ENCODE peak calls at places on chromosome 12, in eight cellular contexts. One of them, this sample, is unnamed. For H3K79me2, the result is how much of the 10 kb centered on the place peaks cover.

GRCh38 chr12:92369643-92370042 is 224.0 kb upstream of the BTG1 start:
- DNase-seq in SK-N-SH: peak
- DNase-seq in HCT116: no peak
- DNase-seq in K562: no peak
- DNase-seq in HepG2: no peak
- DNase-seq in H1: no peak
- DNase-seq in GM12878: no peak
- DNase-seq in endothelial cell of umbilical vein: no peak
- DNase-seq in this sample: no peak

GRCh38 chr12:32312049-32312670 is 87.2 kb upstream of the FGD4 start:
- DNase-seq in SK-N-SH: peak
- DNase-seq in HCT116: peak
- DNase-seq in K562: peak
- DNase-seq in HepG2: peak
- DNase-seq in H1: no peak
- DNase-seq in GM12878: peak
- DNase-seq in endothelial cell of umbilical vein: peak
- DNase-seq in this sample: peak

GRCh38 chr12:130805635-130806034 is 33.4 kb downstream of the STX2 start:
- DNase-seq in SK-N-SH: no peak
- DNase-seq in HCT116: no peak
- DNase-seq in K562: no peak
- DNase-seq in HepG2: no peak
- DNase-seq in H1: no peak
- DNase-seq in GM12878: no peak
- DNase-seq in endothelial cell of umbilical vein: no peak
- DNase-seq in this sample: no peak

GRCh38 chr12:40207551-40207950 is 17.2 kb upstream of the LRRK2 start:
- DNase-seq in SK-N-SH: no peak
- DNase-seq in HCT116: no peak
- DNase-seq in K562: no peak
- DNase-seq in HepG2: no peak
- DNase-seq in H1: no peak
- DNase-seq in GM12878: no peak
- DNase-seq in endothelial cell of umbilical vein: no peak
- DNase-seq in this sample: no peak

GRCh38 chr12:110090266-110091135 is 33.7 kb upstream of the IFT81 start:
- DNase-seq in SK-N-SH: no peak
- DNase-seq in HCT116: no peak
- DNase-seq in K562: no peak
- DNase-seq in HepG2: no peak
- DNase-seq in H1: no peak
- DNase-seq in GM12878: no peak
- DNase-seq in endothelial cell of umbilical vein: no peak
- DNase-seq in this sample: no peak

GRCh38 chr12:81369175-81369574 is 291.3 kb downstream of the ACSS3 start:
- DNase-seq in SK-N-SH: no peak
- DNase-seq in HCT116: no peak
- DNase-seq in K562: no peak
- DNase-seq in HepG2: no peak
- DNase-seq in H1: no peak
- DNase-seq in GM12878: no peak
- DNase-seq in endothelial cell of umbilical vein: no peak
- DNase-seq in this sample: no peak

GRCh38 chr12:51864701-51865469 is 16.4 kb upstream of the FIGNL2 start:
- DNase-seq in SK-N-SH: peak
- DNase-seq in HCT116: no peak
- DNase-seq in K562: no peak
- DNase-seq in HepG2: no peak
- DNase-seq in H1: no peak
- DNase-seq in GM12878: no peak
- DNase-seq in endothelial cell of umbilical vein: no peak
- DNase-seq in this sample: peak

GRCh38 chr12:57795354-57795753 is 12.8 kb downstream of the TSFM start:
- DNase-seq in SK-N-SH: no peak
- DNase-seq in HCT116: no peak
- DNase-seq in K562: no peak
- DNase-seq in HepG2: no peak
- DNase-seq in H1: no peak
- DNase-seq in GM12878: no peak
- DNase-seq in endothelial cell of umbilical vein: no peak
- DNase-seq in this sample: no peak

GRCh38 chr12:3071107-3071506 is 6.1 kb upstream of the TSPAN9 start:
- DNase-seq in SK-N-SH: no peak
- DNase-seq in HCT116: no peak
- DNase-seq in K562: no peak
- DNase-seq in HepG2: peak
- DNase-seq in H1: no peak
- DNase-seq in GM12878: no peak
- DNase-seq in endothelial cell of umbilical vein: no peak
- DNase-seq in this sample: no peak

GRCh38 chr12:132686831-132687210 is 321 bp downstream of the POLE start:
- DNase-seq in SK-N-SH: peak
- DNase-seq in HCT116: no peak
- DNase-seq in K562: peak
- DNase-seq in HepG2: no peak
- DNase-seq in H1: no peak
- DNase-seq in GM12878: no peak
- DNase-seq in endothelial cell of umbilical vein: no peak
- DNase-seq in this sample: peak

GRCh38 chr12:98698603-98699463 is 53.7 kb downstream of the APAF1 start:
- DNase-seq in SK-N-SH: peak
- DNase-seq in HCT116: peak
- DNase-seq in K562: peak
- DNase-seq in HepG2: peak
- DNase-seq in H1: peak
- DNase-seq in GM12878: peak
- DNase-seq in endothelial cell of umbilical vein: peak
- DNase-seq in this sample: peak

GRCh38 chr12:2877959-2878732 is 1.1 kb downstream of the RHNO1 start:
- DNase-seq in SK-N-SH: no peak
- DNase-seq in HCT116: no peak
- DNase-seq in K562: no peak
- DNase-seq in HepG2: no peak
- DNase-seq in H1: no peak
- DNase-seq in GM12878: no peak
- DNase-seq in endothelial cell of umbilical vein: peak
- DNase-seq in this sample: no peak

GRCh38 chr12:79676579-79676978 is 14.2 kb downstream of the PAWR start:
- DNase-seq in SK-N-SH: no peak
- DNase-seq in HCT116: no peak
- DNase-seq in K562: no peak
- DNase-seq in HepG2: no peak
- DNase-seq in H1: no peak
- DNase-seq in GM12878: no peak
- DNase-seq in endothelial cell of umbilical vein: no peak
- DNase-seq in this sample: no peak

GRCh38 chr12:9928607-9929006 is 3.6 kb downstream of the CLEC2A start:
- DNase-seq in SK-N-SH: no peak
- DNase-seq in HCT116: no peak
- DNase-seq in K562: no peak
- DNase-seq in HepG2: no peak
- DNase-seq in H1: no peak
- DNase-seq in GM12878: no peak
- DNase-seq in endothelial cell of umbilical vein: no peak
- DNase-seq in this sample: no peak

GRCh38 chr12:9925746-9926393 is 6.3 kb downstream of the CLEC2A start:
- DNase-seq in SK-N-SH: peak
- DNase-seq in HCT116: peak
- DNase-seq in K562: peak
- DNase-seq in HepG2: peak
- DNase-seq in H1: no peak
- DNase-seq in GM12878: no peak
- DNase-seq in endothelial cell of umbilical vein: peak
- DNase-seq in this sample: peak

GRCh38 chr12:9931245-9931644 is 925 bp downstream of the CLEC2A start:
- DNase-seq in SK-N-SH: no peak
- DNase-seq in HCT116: no peak
- DNase-seq in K562: no peak
- DNase-seq in HepG2: no peak
- DNase-seq in H1: no peak
- DNase-seq in GM12878: no peak
- DNase-seq in endothelial cell of umbilical vein: no peak
- DNase-seq in this sample: no peak

GRCh38 chr12:9922429-9922828 is 9.7 kb downstream of the CLEC2A start:
- DNase-seq in SK-N-SH: no peak
- DNase-seq in HCT116: no peak
- DNase-seq in K562: no peak
- DNase-seq in HepG2: no peak
- DNase-seq in H1: no peak
- DNase-seq in GM12878: no peak
- DNase-seq in endothelial cell of umbilical vein: no peak
- DNase-seq in this sample: no peak

GRCh38 chr12:9926876-9927275 is 5.3 kb downstream of the CLEC2A start:
- DNase-seq in SK-N-SH: no peak
- DNase-seq in HCT116: no peak
- DNase-seq in K562: no peak
- DNase-seq in HepG2: no peak
- DNase-seq in H1: no peak
- DNase-seq in GM12878: no peak
- DNase-seq in endothelial cell of umbilical vein: no peak
- DNase-seq in this sample: no peak
- H3K4me3 ChIP-seq in SK-N-SH: no peak
- H3K4me3 ChIP-seq in HCT116: no peak
- H3K4me3 ChIP-seq in K562: no peak
- H3K4me3 ChIP-seq in HepG2: no peak
- H3K4me3 ChIP-seq in H1: no peak
- H3K4me3 ChIP-seq in GM12878: no peak
- H3K4me3 ChIP-seq in endothelial cell of umbilical vein: no peak
- H3K4me3 ChIP-seq in this sample: no peak

GRCh38 chr12:41234672-41235071 is 46.6 kb downstream of the PDZRN4 start:
- DNase-seq in SK-N-SH: no peak
- DNase-seq in HCT116: no peak
- DNase-seq in K562: no peak
- DNase-seq in HepG2: no peak
- DNase-seq in H1: no peak
- DNase-seq in GM12878: no peak
- DNase-seq in endothelial cell of umbilical vein: no peak
- DNase-seq in this sample: no peak
- TF ChIP-seq POLR2AphosphoS5 in SK-N-SH: no peak
- TF ChIP-seq POLR2AphosphoS5 in HCT116: no peak
- TF ChIP-seq POLR2AphosphoS5 in K562: no peak
- TF ChIP-seq POLR2AphosphoS5 in HepG2: no peak
- TF ChIP-seq POLR2AphosphoS5 in H1: no peak
- TF ChIP-seq POLR2AphosphoS5 in GM12878: no peak
- TF ChIP-seq POLR2AphosphoS5 in endothelial cell of umbilical vein: no peak
- TF ChIP-seq POLR2AphosphoS5 in this sample: no peak

GRCh38 chr12:120801146-120801545 is 75.5 kb downstream of the ACADS start:
- DNase-seq in SK-N-SH: no peak
- DNase-seq in HCT116: no peak
- DNase-seq in K562: no peak
- DNase-seq in HepG2: no peak
- DNase-seq in H1: no peak
- DNase-seq in GM12878: no peak
- DNase-seq in endothelial cell of umbilical vein: no peak
- DNase-seq in this sample: no peak
- H3K79me2 ChIP-seq in SK-N-SH: under half
- H3K79me2 ChIP-seq in HCT116: under half
- H3K79me2 ChIP-seq in K562: under half
- H3K79me2 ChIP-seq in HepG2: under half
- H3K79me2 ChIP-seq in H1: under half
- H3K79me2 ChIP-seq in GM12878: under half
- H3K79me2 ChIP-seq in endothelial cell of umbilical vein: under half
- H3K79me2 ChIP-seq in this sample: under half

GRCh38 chr12:117361905-117362304 is 479 bp upstream of the NOS1 start:
- DNase-seq in SK-N-SH: peak
- DNase-seq in HCT116: no peak
- DNase-seq in K562: no peak
- DNase-seq in HepG2: no peak
- DNase-seq in H1: no peak
- DNase-seq in GM12878: no peak
- DNase-seq in endothelial cell of umbilical vein: no peak
- DNase-seq in this sample: peak

GRCh38 chr12:117360222-117360550 is 1.2 kb downstream of the NOS1 start:
- DNase-seq in SK-N-SH: peak
- DNase-seq in HCT116: no peak
- DNase-seq in K562: no peak
- DNase-seq in HepG2: no peak
- DNase-seq in H1: peak
- DNase-seq in GM12878: no peak
- DNase-seq in endothelial cell of umbilical vein: no peak
- DNase-seq in this sample: peak

GRCh38 chr12:117361312-117361670 is at the start of gene NOS1:
- DNase-seq in SK-N-SH: peak
- DNase-seq in HCT116: no peak
- DNase-seq in K562: no peak
- DNase-seq in HepG2: no peak
- DNase-seq in H1: peak
- DNase-seq in GM12878: no peak
- DNase-seq in endothelial cell of umbilical vein: no peak
- DNase-seq in this sample: peak

GRCh38 chr12:117359029-117359845 is 2.2 kb downstream of the NOS1 start:
- DNase-seq in SK-N-SH: no peak
- DNase-seq in HCT116: no peak
- DNase-seq in K562: no peak
- DNase-seq in HepG2: no peak
- DNase-seq in H1: no peak
- DNase-seq in GM12878: no peak
- DNase-seq in endothelial cell of umbilical vein: no peak
- DNase-seq in this sample: peak

DNA sequence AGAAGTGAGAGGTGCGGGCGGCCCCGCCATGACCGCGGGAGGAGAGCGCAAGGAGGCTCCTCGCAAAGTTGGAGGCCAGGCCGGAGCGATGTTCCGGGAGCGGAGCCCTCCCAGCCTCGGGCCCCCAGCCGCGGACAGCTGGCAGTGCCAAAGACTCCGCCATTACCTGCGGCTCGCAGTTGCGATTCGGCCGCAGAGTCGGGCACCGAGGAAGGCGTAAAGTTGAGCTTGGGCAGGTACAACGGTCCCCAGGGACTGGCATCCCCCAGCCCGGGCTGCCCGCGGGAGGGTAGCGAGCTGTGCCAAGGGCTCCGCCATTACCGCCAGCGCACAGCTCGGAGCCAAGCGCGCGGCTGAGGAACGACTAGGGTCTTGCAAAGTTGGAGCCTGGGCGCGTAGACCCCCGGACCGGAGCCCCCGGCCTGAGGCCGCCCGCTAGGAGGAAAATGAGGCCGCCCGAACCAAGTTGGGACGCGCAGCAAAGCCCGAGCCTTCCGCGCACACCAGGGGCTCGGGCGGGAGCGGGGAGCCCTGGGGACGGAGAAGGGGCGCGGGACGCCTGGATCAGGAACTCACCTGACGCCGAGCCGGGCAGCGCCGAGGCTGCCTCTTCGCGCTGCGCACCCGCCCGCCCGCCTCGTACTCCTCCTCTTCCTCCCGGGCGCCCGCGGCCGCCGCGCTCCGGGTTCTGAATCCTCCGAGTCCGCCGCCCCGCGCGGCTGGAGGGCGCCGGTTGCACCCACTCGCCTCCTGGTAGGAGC is 695 bp downstream of the NOS1 start:
- DNase-seq in SK-N-SH: peak
- DNase-seq in HCT116: no peak
- DNase-seq in K562: no peak
- DNase-seq in HepG2: no peak
- DNase-seq in H1: peak
- DNase-seq in GM12878: no peak
- DNase-seq in endothelial cell of umbilical vein: no peak
- DNase-seq in this sample: peak
- H3K4me3 ChIP-seq in SK-N-SH: peak
- H3K4me3 ChIP-seq in HCT116: no peak
- H3K4me3 ChIP-seq in K562: no peak
- H3K4me3 ChIP-seq in HepG2: no peak
- H3K4me3 ChIP-seq in H1: peak
- H3K4me3 ChIP-seq in GM12878: no peak
- H3K4me3 ChIP-seq in endothelial cell of umbilical vein: peak
- H3K4me3 ChIP-seq in this sample: peak

GRCh38 chr12:14928946-14929345 is 9.4 kb downstream of the ERP27 start:
- DNase-seq in SK-N-SH: no peak
- DNase-seq in HCT116: peak
- DNase-seq in K562: no peak
- DNase-seq in HepG2: no peak
- DNase-seq in H1: no peak
- DNase-seq in GM12878: no peak
- DNase-seq in endothelial cell of umbilical vein: peak
- DNase-seq in this sample: peak
- TF ChIP-seq POLR2AphosphoS5 in SK-N-SH: no peak
- TF ChIP-seq POLR2AphosphoS5 in HCT116: no peak
- TF ChIP-seq POLR2AphosphoS5 in K562: no peak
- TF ChIP-seq POLR2AphosphoS5 in HepG2: no peak
- TF ChIP-seq POLR2AphosphoS5 in H1: no peak
- TF ChIP-seq POLR2AphosphoS5 in GM12878: no peak
- TF ChIP-seq POLR2AphosphoS5 in endothelial cell of umbilical vein: no peak
- TF ChIP-seq POLR2AphosphoS5 in this sample: no peak